ENCODE peak calls at places on chromosomes 3 and 15, in four cellular contexts. J is SK-N-SH; F is A549; D is CD4-positive, CD25-positive, alpha-beta regulatory T cell. M is an unnamed sample.

GRCh38 chr15:70493787-70494514 is 269.4 kb downstream of the UACA start:
- DNase-seq in J (no peak), F (peak; percentile 87), D (no peak), M (no peak)

GRCh38 chr15:80495406-80495942 is 91.3 kb downstream of the ARNT2 start:
- DNase-seq in F (no peak), J (no peak), D (no peak), M (no peak)

GRCh38 chr15:39269821-39270220 is 311.1 kb upstream of the THBS1 start:
- DNase-seq in J (no peak), F (no peak), D (no peak), M (no peak)

GRCh38 chr3:120688121-120688520 is 6.1 kb upstream of the HGD start:
- DNase-seq in D (no peak), J (no peak), F (no peak), M (no peak)

GRCh38 chr15:75112848-75113492 is 88.7 kb upstream of the C15orf39 start:
- DNase-seq in J (no peak), D (no peak), F (no peak), M (no peak)

GRCh38 chr3:157030712-157031111 is 129.2 kb downstream of the CCNL1 start:
- DNase-seq in D (no peak), F (no peak), J (no peak), M (no peak)

GRCh38 chr3:142209655-142210054 is 15.7 kb downstream of the GK5 start:
- DNase-seq in J (no peak), D (no peak), F (no peak), M (no peak)

GRCh38 chr3:162489853-162490252 is 993.2 kb downstream of the OTOL1 start:
- DNase-seq in J (no peak), F (no peak), D (no peak), M (no peak)

GRCh38 chr3:146750196-146750595 is 145.1 kb upstream of the PLSCR5 start:
- DNase-seq in F (no peak), D (no peak), J (no peak), M (no peak)

GRCh38 chr3:167723025-167723512 is 11.6 kb downstream of the PDCD10 start:
- DNase-seq in F (no peak), D (no peak), J (no peak), M (no peak)

GRCh38 chr3:116444099-116444700 is 1.1 kb downstream of the LSAMP start:
- DNase-seq in D (no peak), J (no peak), F (no peak), M (no peak)

GRCh38 chr3:116446037-116446436 is 750 bp upstream of the LSAMP start:
- DNase-seq in D (no peak), F (no peak), J (no peak), M (no peak)

GRCh38 chr3:116443096-116443793 is 2.0 kb downstream of the LSAMP start:
- DNase-seq in D (no peak), J (peak; percentile 29), F (no peak), M (no peak)

GRCh38 chr3:116445291-116445841 is at the start of gene LSAMP:
- DNase-seq in D (no peak), J (peak; percentile 76), F (no peak), M (no peak)

GRCh38 chr3:116444819-116445290 is 432 bp downstream of the LSAMP start:
- DNase-seq in J (peak; percentile 59), F (no peak), D (no peak), M (no peak)
- H3K4me3 ChIP-seq in J (peak overlapping the region; percentile 63), F (no peak overlapping the region), D (no peak overlapping the region), M (no peak overlapping the region)

DNA sequence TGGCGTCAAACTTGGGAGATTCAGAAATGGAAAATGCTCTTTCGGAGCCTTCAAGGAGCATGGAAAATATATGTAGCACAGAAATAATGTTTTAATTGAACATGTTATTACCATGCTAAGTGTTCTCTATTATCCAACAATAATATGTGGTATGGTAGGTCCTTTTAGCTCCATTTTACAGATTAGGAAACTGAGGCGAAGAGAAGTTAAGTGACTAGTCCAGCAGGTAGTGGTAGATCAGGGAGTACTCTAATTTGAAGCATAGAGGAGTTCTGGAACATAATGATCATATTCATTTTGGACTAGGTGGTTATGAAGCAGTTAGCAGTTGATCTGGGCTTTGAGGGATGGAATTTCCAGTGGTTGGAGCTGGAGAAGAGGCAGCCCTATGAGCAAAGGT is 1.1 kb downstream of the CMC1 start:
- DNase-seq in D (no peak), J (no peak), F (no peak), M (no peak)
- H3K4me3 ChIP-seq in D (peak overlapping the region; percentile 93), J (peak overlapping the region; percentile 76), F (peak overlapping the region; percentile 76), M (peak overlapping the region; percentile 76)

GRCh38 chr3:138862924-138863775 is 28.4 kb upstream of the PIK3CB start:
- DNase-seq in F (peak; percentile 86), J (no peak), D (no peak), M (no peak)
- H3K4me3 ChIP-seq in F (peak overlapping the region; percentile 14), J (no peak overlapping the region), D (no peak overlapping the region), M (no peak overlapping the region)

DNA sequence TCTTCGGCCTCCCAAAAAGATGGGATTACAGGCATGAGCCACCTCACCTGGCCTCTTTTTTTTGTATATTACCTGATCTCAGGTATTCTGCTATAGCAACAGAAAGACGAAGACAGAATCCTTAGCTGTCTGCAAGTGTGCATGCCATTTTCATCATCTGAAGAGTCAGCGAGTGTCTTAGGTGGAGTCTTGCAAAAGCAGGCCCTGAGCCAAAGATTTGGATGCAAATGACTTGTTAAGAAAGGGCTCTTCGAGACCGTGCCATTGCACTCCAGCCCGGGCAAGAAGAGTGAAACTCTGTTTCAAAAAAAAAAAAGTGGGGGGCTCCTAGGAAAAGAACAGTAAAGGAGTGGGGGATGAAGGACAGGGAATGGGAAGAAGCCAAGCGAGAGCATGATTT is 10.2 kb upstream of the TRIM69 start:
- DNase-seq in D (peak; percentile 70), J (no peak), F (no peak), M (no peak)
- H3K4me3 ChIP-seq in D (peak overlapping the region; percentile 97), J (no peak overlapping the region), F (no peak overlapping the region), M (peak overlapping the region; percentile 38)

GRCh38 chr3:6860149-6860548 is 766 bp upstream of the GRM7 start:
- DNase-seq in F (no peak), D (no peak), J (peak; percentile 24), M (no peak)

GRCh38 chr3:6861331-6861988 is 545 bp downstream of the GRM7 start:
- DNase-seq in D (no peak), F (no peak), J (peak; percentile 75), M (no peak)

GRCh38 chr3:6861989-6862879 is 1.3 kb downstream of the GRM7 start:
- DNase-seq in F (no peak), D (no peak), J (peak; percentile 60), M (no peak)

GRCh38 chr3:6862880-6863195 is 1.9 kb downstream of the GRM7 start:
- DNase-seq in D (no peak), F (no peak), J (no peak), M (no peak)

GRCh38 chr3:6860911-6861330 is at the start of gene GRM7:
- DNase-seq in J (peak; percentile 85), F (no peak), D (no peak), M (no peak)
- H3K4me3 ChIP-seq in J (no peak within 1 kb of the TSS), F (no peak within 1 kb of the TSS), D (no peak within 1 kb of the TSS), M (no peak within 1 kb of the TSS)

GRCh38 chr3:32021748-32022147 is 40.2 kb downstream of the ZNF860 start:
- DNase-seq in J (no peak), F (no peak), D (no peak), M (no peak)

GRCh38 chr3:32021155-32021554 is 39.6 kb downstream of the ZNF860 start:
- DNase-seq in F (no peak), D (no peak), J (no peak), M (no peak)

GRCh38 chr3:32022947-32023346 is 41.4 kb downstream of the ZNF860 start:
- DNase-seq in D (no peak), F (no peak), J (no peak), M (no peak)

DNA sequence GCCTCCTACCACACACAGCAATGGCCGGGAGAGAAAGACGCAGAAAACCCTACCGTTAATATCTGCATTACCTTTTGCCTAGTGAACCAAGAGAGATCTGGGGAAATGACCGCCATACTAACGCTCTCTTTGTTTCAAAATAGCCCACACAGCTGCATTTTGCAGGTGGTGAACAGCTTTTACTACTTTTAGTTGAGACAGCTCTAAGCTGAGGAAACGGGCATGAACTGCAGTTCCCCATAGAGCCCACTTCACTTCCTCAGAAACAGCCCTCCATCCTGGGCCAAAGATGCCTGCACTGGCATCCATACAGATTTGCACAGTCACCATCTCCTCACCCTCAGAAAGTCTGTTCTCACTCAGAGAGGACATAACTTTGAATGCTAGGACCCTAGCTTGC is 45.0 kb downstream of the ZNF860 start:
- DNase-seq in J (no peak), D (no peak), F (no peak), M (no peak)
- H3K4me3 ChIP-seq in J (no peak overlapping the region), D (no peak overlapping the region), F (no peak overlapping the region), M (no peak overlapping the region)

GRCh38 chr3:3639078-3639477 is 160.2 kb upstream of the LRRN1 start:
- DNase-seq in J (no peak), F (no peak), D (no peak), M (no peak)

GRCh38 chr3:3636815-3637214 is 162.4 kb upstream of the LRRN1 start:
- DNase-seq in D (no peak), F (no peak), J (no peak), M (no peak)

DNA sequence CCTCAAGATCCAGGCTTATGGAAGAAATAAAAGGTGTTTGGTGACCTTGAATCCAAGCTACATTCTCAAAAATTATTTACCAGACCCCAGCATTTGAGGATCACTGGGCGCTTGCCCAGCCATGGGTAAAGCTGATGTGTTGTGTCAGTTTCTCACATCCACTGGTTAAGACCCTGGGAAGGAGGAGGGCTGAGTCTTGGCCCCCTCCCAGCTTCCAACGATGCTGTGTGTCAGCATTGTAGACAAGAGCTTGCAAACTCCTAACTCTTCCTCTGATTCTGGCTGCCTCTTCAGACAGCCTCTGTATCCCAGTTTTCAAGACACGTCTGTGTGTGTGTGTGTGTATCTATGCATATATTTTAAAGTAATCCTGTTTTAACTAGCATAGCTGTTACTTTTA is 157.4 kb upstream of the LRRN1 start:
- DNase-seq in D (no peak), J (no peak), F (no peak), M (no peak)
- H3K4me3 ChIP-seq in D (no peak overlapping the region), J (no peak overlapping the region), F (no peak overlapping the region), M (no peak overlapping the region)

DNA sequence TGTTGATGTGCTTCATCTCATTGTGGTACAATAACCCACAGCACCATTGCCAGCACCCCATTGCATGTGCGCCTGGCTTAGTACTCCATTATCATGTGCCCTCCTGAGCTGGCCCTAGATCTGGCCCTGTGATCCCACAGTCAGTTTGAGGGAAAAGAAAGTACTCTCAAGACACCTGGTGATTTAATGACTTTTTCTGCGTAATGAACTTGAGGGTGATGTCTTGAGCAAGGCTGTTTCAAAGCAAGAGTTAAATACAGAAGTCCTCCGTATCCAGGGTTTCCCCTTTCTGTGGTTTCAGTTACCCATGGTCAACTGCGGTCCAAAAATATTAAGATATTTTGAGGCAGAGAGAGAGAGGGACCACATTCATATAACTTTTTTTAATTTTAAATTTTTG is 16.3 kb downstream of the C3orf20 start:
- DNase-seq in J (no peak), D (no peak), F (no peak), M (no peak)
- H3K4me3 ChIP-seq in J (no peak overlapping the region), D (no peak overlapping the region), F (no peak overlapping the region), M (no peak overlapping the region)